ENCODE peak calls at places on chromosomes 11 and 22, in five cellular contexts. A is brain microvascular endothelial cell, G is GM12864, J is A549, V is adrenal gland. K is an unnamed sample.
A peak's percentile ranks its signal among the peaks of the same experiment; 100 is the strongest.

GRCh38 chr11:95794086-95794485 is 3.8 kb downstream of the CEP57 start:
- DNase-seq in G (no peak), A (no peak), J (no peak), V (no peak), K (no peak)

GRCh38 chr22:38833061-38833460 is 10.8 kb downstream of the NPTXR start:
- DNase-seq in A (no peak), V (no peak), J (no peak), G (no peak), K (no peak)

GRCh38 chr11:29159552-29160465 is 857.0 kb downstream of the KCNA4 start:
- DNase-seq in A (peak; percentile 86), G (no peak), V (peak; percentile 48), J (peak; percentile 28), K (peak; percentile 16)

GRCh38 chr22:39248254-39248653 is 3.5 kb upstream of the PDGFB start:
- DNase-seq in A (no peak), J (no peak), G (no peak), V (no peak), K (no peak)

GRCh38 chr11:117521974-117522373 is 194.3 kb downstream of the CEP164 start:
- DNase-seq in A (no peak), V (no peak), J (no peak), G (no peak), K (no peak)

GRCh38 chr11:61834278-61835004 is 6.3 kb downstream of the FADS2 start:
- DNase-seq in J (no peak), V (peak; percentile 94), G (peak; percentile 85), A (peak; percentile 64), K (no peak)

GRCh38 chr11:44852159-44852707 is 98.5 kb downstream of the TP53I11 start:
- DNase-seq in A (no peak), J (no peak), V (no peak), G (no peak), K (no peak)

GRCh38 chr22:20248461-20248959 is 19.6 kb downstream of the RTN4R start:
- DNase-seq in V (no peak), A (no peak), J (no peak), G (no peak), K (no peak)

GRCh38 chr11:43145653-43146052 is 166.1 kb upstream of the API5 start:
- DNase-seq in A (no peak), G (peak; percentile 16), J (no peak), V (no peak), K (no peak)

GRCh38 chr11:130213143-130213978 is 53.8 kb downstream of the ST14 start:
- DNase-seq in J (peak; percentile 58), G (no peak), V (peak; percentile 45), A (no peak), K (peak; percentile 45)

GRCh38 chr11:88779551-88779950 is 286.2 kb downstream of the GRM5 start:
- DNase-seq in V (no peak), G (no peak), A (peak; percentile 14), J (no peak), K (no peak)

GRCh38 chr11:33060271-33060670 is 20.9 kb downstream of the TCP11L1 start:
- DNase-seq in G (no peak), A (no peak), V (no peak), J (no peak), K (no peak)

GRCh38 chr11:102421262-102421661 is 31.3 kb downstream of the TMEM123 start:
- DNase-seq in G (no peak), J (no peak), A (no peak), V (no peak), K (no peak)

GRCh38 chr22:31350410-31350863 is 4.3 kb upstream of the PATZ1 start:
- DNase-seq in V (peak; percentile 64), A (no peak), G (no peak), J (peak; percentile 27), K (no peak)

GRCh38 chr11:63978551-63979235 is 4.3 kb downstream of the COX8A start:
- DNase-seq in V (no peak), J (no peak), A (no peak), G (no peak), K (no peak)

GRCh38 chr11:116199182-116199581 is 573.6 kb downstream of the BUD13 start:
- DNase-seq in A (no peak), J (no peak), G (no peak), V (no peak), K (no peak)

GRCh38 chr22:27829620-27830019 is 28.1 kb upstream of the MN1 start:
- DNase-seq in J (no peak), G (no peak), A (no peak), V (no peak), K (no peak)

GRCh38 chr11:61201476-61201875 is 1.8 kb upstream of the PGA3 start:
- DNase-seq in J (no peak), G (no peak), A (no peak), V (no peak), K (no peak)

GRCh38 chr22:20240900-20241299 is 27.2 kb downstream of the RTN4R start:
- DNase-seq in V (no peak), J (no peak), A (no peak), G (no peak), K (no peak)

GRCh38 chr11:101583180-101584128 is at the start of gene TRPC6:
- DNase-seq in A (peak; percentile 25), J (peak; percentile 33), G (no peak), V (no peak), K (peak; percentile 45)

GRCh38 chr11:22581354-22581753 is 44.3 kb downstream of the FANCF start:
- DNase-seq in A (no peak), V (no peak), G (no peak), J (no peak), K (no peak)

GRCh38 chr11:29321293-29322132 is 695.3 kb downstream of the KCNA4 start:
- DNase-seq in G (no peak), A (peak; percentile 78), J (no peak), V (no peak), K (no peak)

GRCh38 chr11:14261094-14261493 is 97.9 kb downstream of the RRAS2 start:
- DNase-seq in A (no peak), J (no peak), G (no peak), V (no peak), K (no peak)

GRCh38 chr11:17927643-17928343 is 85.1 kb downstream of the SERGEF start:
- DNase-seq in G (no peak), V (no peak), A (no peak), J (no peak), K (no peak)

GRCh38 chr11:107711861-107712260 is at the start of gene SLN:
- DNase-seq in J (no peak), A (no peak), G (no peak), V (no peak), K (no peak)

GRCh38 chr11:71081704-71082230 is 170.6 kb downstream of the SHANK2 start:
- DNase-seq in G (no peak), V (no peak), A (no peak), J (no peak), K (no peak)

GRCh38 chr11:35709386-35709785 is 46.8 kb downstream of the TRIM44 start:
- DNase-seq in V (no peak), J (no peak), G (no peak), A (no peak), K (no peak)

DNA sequence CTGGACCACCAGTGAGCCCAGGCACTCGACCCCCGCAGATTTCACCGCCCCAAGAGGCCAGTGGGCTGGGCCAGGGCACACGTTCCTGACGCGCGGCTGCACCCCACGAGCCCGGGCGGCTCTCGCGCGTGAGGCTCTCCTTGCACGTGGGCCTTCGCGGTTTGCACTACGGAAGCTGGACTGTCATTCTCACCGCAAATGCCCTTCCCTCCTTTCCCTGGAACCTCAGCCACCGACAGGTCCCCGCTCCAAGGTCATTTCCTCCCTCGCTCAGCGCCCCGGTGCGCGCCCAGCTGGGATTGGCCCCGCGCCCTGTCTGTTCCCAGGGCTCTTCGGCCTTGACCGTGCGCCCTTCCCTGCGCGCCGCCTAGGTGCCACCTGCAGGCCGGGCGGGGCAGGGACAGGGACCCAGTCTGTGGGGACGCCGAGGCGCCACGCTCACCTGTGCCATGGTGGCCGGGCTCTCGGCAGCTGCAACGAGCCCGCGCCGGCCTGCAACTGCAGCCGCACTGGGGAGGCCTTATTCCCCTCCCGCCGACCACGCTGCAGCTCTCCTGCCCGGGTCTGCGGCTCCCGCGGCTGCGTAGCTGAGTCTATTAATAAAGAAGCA is 2.1 kb upstream of the CPT1A start:
- DNase-seq in A (no peak), J (no peak), V (peak; percentile 83), G (peak; percentile 36), K (peak; percentile 56)
- TF ChIP-seq CTCF in A (peak; percentile 39), J (no peak), V (peak; percentile 56), G (peak; percentile 64), K (no peak)

DNA sequence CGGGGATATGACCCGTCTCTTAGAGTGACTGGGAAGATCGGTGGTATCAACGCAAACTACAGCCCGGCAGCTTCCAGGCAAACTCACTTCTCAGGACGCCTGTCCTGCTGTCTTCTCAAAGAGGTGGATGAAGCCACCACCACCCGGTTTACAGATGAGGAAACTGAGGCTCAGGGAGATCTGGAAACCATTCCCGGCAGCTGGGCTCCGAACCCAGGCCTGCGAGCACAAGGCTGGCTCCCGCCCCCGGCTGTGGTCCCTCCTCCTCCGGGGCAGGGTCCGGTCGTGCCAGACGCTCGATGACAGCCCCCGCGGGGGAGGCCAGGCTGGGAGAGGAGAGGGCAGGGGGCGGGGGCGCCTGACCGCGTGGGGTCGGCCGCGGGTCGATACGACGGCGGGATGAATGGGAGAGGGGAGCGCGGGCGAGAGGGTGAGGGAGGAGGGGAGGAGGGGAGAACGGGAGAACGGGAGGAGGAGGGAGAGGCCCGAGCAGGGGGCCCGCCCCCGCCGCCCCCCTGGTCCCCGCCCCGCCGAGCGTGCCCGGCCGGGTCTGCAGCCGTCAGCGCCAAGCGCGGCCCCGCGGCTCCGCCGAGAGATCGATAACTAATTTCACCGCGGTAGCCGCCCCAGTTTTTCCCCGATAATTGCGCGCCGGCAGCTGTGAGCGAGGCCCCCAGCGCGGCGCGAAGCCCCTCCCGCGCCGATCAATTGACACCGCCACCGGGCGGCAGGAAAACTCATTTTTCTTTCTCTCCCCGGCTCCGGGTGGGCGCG is 14.0 kb downstream of the IGLL1 start:
- DNase-seq in G (no peak), V (no peak), J (no peak), A (no peak), K (peak; percentile 52)
- TF ChIP-seq CTCF in G (no peak), V (no peak), J (no peak), A (no peak), K (no peak)

GRCh38 chr22:47588583-47588970 is 826.1 kb downstream of the TBC1D22A start:
- DNase-seq in J (no peak), G (no peak), A (no peak), V (no peak), K (no peak)

GRCh38 chr22:47586038-47586437 is 823.6 kb downstream of the TBC1D22A start:
- DNase-seq in A (no peak), V (no peak), J (no peak), G (no peak), K (no peak)

GRCh38 chr22:47587861-47588582 is 825.6 kb downstream of the TBC1D22A start:
- DNase-seq in A (no peak), G (no peak), V (no peak), J (no peak), K (no peak)

GRCh38 chr22:47587361-47587760 is 824.9 kb downstream of the TBC1D22A start:
- DNase-seq in G (no peak), V (no peak), J (no peak), A (no peak), K (no peak)

DNA sequence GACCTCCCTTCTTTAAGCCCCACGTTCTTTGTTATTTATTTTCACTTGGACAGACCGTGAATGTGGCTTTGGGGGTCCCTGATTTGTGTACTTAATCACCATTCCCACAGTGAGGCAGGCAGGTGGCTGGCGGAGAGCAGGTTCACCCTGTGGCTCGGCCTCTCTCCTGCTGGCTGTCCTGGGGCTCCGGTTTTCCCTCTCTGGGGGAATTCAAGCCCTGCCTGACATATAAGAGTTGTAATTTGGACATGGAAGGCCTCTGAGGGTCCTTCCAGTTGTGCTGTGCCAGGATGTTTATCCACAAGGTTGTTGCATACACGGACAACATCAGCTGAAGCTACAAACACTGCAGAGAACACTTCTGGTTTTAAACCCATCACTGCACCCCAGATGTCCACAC is 824.5 kb downstream of the TBC1D22A start:
- DNase-seq in G (no peak), J (no peak), V (no peak), A (no peak), K (no peak)
- TF ChIP-seq CTCF in G (no peak), J (no peak), V (no peak), A (no peak), K (no peak)

GRCh38 chr11:124938970-124939369 is 3.1 kb upstream of the HEPACAM start:
- DNase-seq in G (no peak), A (no peak), J (no peak), V (no peak), K (no peak)
- TF ChIP-seq CTCF in G (no peak), A (no peak), J (no peak), V (no peak), K (no peak)